ENCODE peak calls at places on chromosomes 7 and 10, in ten cellular contexts. One of them, this sample, is unnamed.

GRCh38 chr10:101816913-101817541 is 1.2 kb downstream of the OGA start:
- DNase-seq in heart left ventricle: no peak
- DNase-seq in iPS-NIHi11: no peak
- DNase-seq in SHP77: no peak
- DNase-seq in fibroblast of pulmonary artery: no peak
- DNase-seq in GM12891: no peak
- DNase-seq in non-pigmented ciliary epithelial cell: no peak
- DNase-seq in stimulated activated effector memory CD8-positive, alpha-beta T cell treated with anti-CD3 and anti-CD28 coated beads, Interleukin-12 subunit alpha, Interleukin-12 subunit beta, amount 100 ng/mL, for 72 hours: no peak
- DNase-seq in left cardiac atrium: no peak
- DNase-seq in NCI-H226: no peak
- DNase-seq in this sample: peak; percentile 52

GRCh38 chr7:105806592-105807266 is 69.7 kb downstream of the ATXN7L1 start:
- DNase-seq in non-pigmented ciliary epithelial cell: no peak
- DNase-seq in stimulated activated effector memory CD8-positive, alpha-beta T cell treated with anti-CD3 and anti-CD28 coated beads, Interleukin-12 subunit alpha, Interleukin-12 subunit beta, amount 100 ng/mL, for 72 hours: peak; percentile 80
- DNase-seq in heart left ventricle: no peak
- DNase-seq in iPS-NIHi11: no peak
- DNase-seq in SHP77: no peak
- DNase-seq in left cardiac atrium: no peak
- DNase-seq in GM12891: peak; percentile 43
- DNase-seq in fibroblast of pulmonary artery: peak; percentile 65
- DNase-seq in NCI-H226: peak; percentile 55
- DNase-seq in this sample: peak; percentile 81

GRCh38 chr10:106991084-106991483 is 173.4 kb downstream of the SORCS1 start:
- DNase-seq in stimulated activated effector memory CD8-positive, alpha-beta T cell treated with anti-CD3 and anti-CD28 coated beads, Interleukin-12 subunit alpha, Interleukin-12 subunit beta, amount 100 ng/mL, for 72 hours: no peak
- DNase-seq in non-pigmented ciliary epithelial cell: no peak
- DNase-seq in left cardiac atrium: no peak
- DNase-seq in heart left ventricle: no peak
- DNase-seq in SHP77: no peak
- DNase-seq in fibroblast of pulmonary artery: no peak
- DNase-seq in GM12891: no peak
- DNase-seq in NCI-H226: no peak
- DNase-seq in iPS-NIHi11: no peak
- DNase-seq in this sample: no peak

GRCh38 chr7:44811093-44811492 is 14.6 kb downstream of the PPIA start:
- DNase-seq in NCI-H226: peak; percentile 34
- DNase-seq in SHP77: no peak
- DNase-seq in iPS-NIHi11: no peak
- DNase-seq in fibroblast of pulmonary artery: no peak
- DNase-seq in stimulated activated effector memory CD8-positive, alpha-beta T cell treated with anti-CD3 and anti-CD28 coated beads, Interleukin-12 subunit alpha, Interleukin-12 subunit beta, amount 100 ng/mL, for 72 hours: no peak
- DNase-seq in non-pigmented ciliary epithelial cell: no peak
- DNase-seq in left cardiac atrium: no peak
- DNase-seq in GM12891: no peak
- DNase-seq in heart left ventricle: no peak
- DNase-seq in this sample: no peak

GRCh38 chr7:26060713-26061339 is 91.2 kb upstream of the NFE2L3 start:
- DNase-seq in non-pigmented ciliary epithelial cell: no peak
- DNase-seq in GM12891: no peak
- DNase-seq in heart left ventricle: no peak
- DNase-seq in SHP77: no peak
- DNase-seq in left cardiac atrium: no peak
- DNase-seq in fibroblast of pulmonary artery: peak; percentile 3
- DNase-seq in stimulated activated effector memory CD8-positive, alpha-beta T cell treated with anti-CD3 and anti-CD28 coated beads, Interleukin-12 subunit alpha, Interleukin-12 subunit beta, amount 100 ng/mL, for 72 hours: no peak
- DNase-seq in iPS-NIHi11: no peak
- DNase-seq in NCI-H226: no peak
- DNase-seq in this sample: no peak

GRCh38 chr7:116616555-116617059 is 55.4 kb upstream of the MET start:
- DNase-seq in stimulated activated effector memory CD8-positive, alpha-beta T cell treated with anti-CD3 and anti-CD28 coated beads, Interleukin-12 subunit alpha, Interleukin-12 subunit beta, amount 100 ng/mL, for 72 hours: no peak
- DNase-seq in SHP77: no peak
- DNase-seq in fibroblast of pulmonary artery: peak; percentile 77
- DNase-seq in GM12891: no peak
- DNase-seq in left cardiac atrium: no peak
- DNase-seq in non-pigmented ciliary epithelial cell: no peak
- DNase-seq in iPS-NIHi11: peak; percentile 17
- DNase-seq in NCI-H226: peak; percentile 70
- DNase-seq in heart left ventricle: no peak
- DNase-seq in this sample: no peak

GRCh38 chr7:101442426-101443070 is 79.9 kb downstream of the COL26A1 start:
- DNase-seq in non-pigmented ciliary epithelial cell: no peak
- DNase-seq in left cardiac atrium: no peak
- DNase-seq in GM12891: no peak
- DNase-seq in SHP77: no peak
- DNase-seq in fibroblast of pulmonary artery: no peak
- DNase-seq in stimulated activated effector memory CD8-positive, alpha-beta T cell treated with anti-CD3 and anti-CD28 coated beads, Interleukin-12 subunit alpha, Interleukin-12 subunit beta, amount 100 ng/mL, for 72 hours: no peak
- DNase-seq in heart left ventricle: no peak
- DNase-seq in iPS-NIHi11: no peak
- DNase-seq in NCI-H226: no peak
- DNase-seq in this sample: no peak

GRCh38 chr10:95841711-95842498 is 65.9 kb upstream of the CC2D2B start:
- DNase-seq in heart left ventricle: no peak
- DNase-seq in fibroblast of pulmonary artery: peak; percentile 87
- DNase-seq in left cardiac atrium: no peak
- DNase-seq in GM12891: no peak
- DNase-seq in SHP77: peak; percentile 58
- DNase-seq in NCI-H226: no peak
- DNase-seq in iPS-NIHi11: peak; percentile 52
- DNase-seq in non-pigmented ciliary epithelial cell: peak; percentile 30
- DNase-seq in stimulated activated effector memory CD8-positive, alpha-beta T cell treated with anti-CD3 and anti-CD28 coated beads, Interleukin-12 subunit alpha, Interleukin-12 subunit beta, amount 100 ng/mL, for 72 hours: no peak
- DNase-seq in this sample: peak; percentile 75

GRCh38 chr7:36314491-36314890 is 75.2 kb upstream of the ANLN start:
- DNase-seq in fibroblast of pulmonary artery: no peak
- DNase-seq in SHP77: no peak
- DNase-seq in heart left ventricle: no peak
- DNase-seq in GM12891: no peak
- DNase-seq in NCI-H226: no peak
- DNase-seq in stimulated activated effector memory CD8-positive, alpha-beta T cell treated with anti-CD3 and anti-CD28 coated beads, Interleukin-12 subunit alpha, Interleukin-12 subunit beta, amount 100 ng/mL, for 72 hours: no peak
- DNase-seq in left cardiac atrium: no peak
- DNase-seq in iPS-NIHi11: no peak
- DNase-seq in non-pigmented ciliary epithelial cell: no peak
- DNase-seq in this sample: no peak

GRCh38 chr10:43064331-43065075 is 12.4 kb upstream of the RET start:
- DNase-seq in SHP77: no peak
- DNase-seq in left cardiac atrium: no peak
- DNase-seq in GM12891: no peak
- DNase-seq in heart left ventricle: no peak
- DNase-seq in iPS-NIHi11: peak; percentile 44
- DNase-seq in fibroblast of pulmonary artery: no peak
- DNase-seq in NCI-H226: no peak
- DNase-seq in non-pigmented ciliary epithelial cell: no peak
- DNase-seq in stimulated activated effector memory CD8-positive, alpha-beta T cell treated with anti-CD3 and anti-CD28 coated beads, Interleukin-12 subunit alpha, Interleukin-12 subunit beta, amount 100 ng/mL, for 72 hours: no peak
- DNase-seq in this sample: no peak

GRCh38 chr7:81645435-81645834 is 124.4 kb downstream of the HGF start:
- DNase-seq in fibroblast of pulmonary artery: no peak
- DNase-seq in left cardiac atrium: no peak
- DNase-seq in heart left ventricle: no peak
- DNase-seq in stimulated activated effector memory CD8-positive, alpha-beta T cell treated with anti-CD3 and anti-CD28 coated beads, Interleukin-12 subunit alpha, Interleukin-12 subunit beta, amount 100 ng/mL, for 72 hours: no peak
- DNase-seq in NCI-H226: no peak
- DNase-seq in non-pigmented ciliary epithelial cell: no peak
- DNase-seq in SHP77: no peak
- DNase-seq in iPS-NIHi11: no peak
- DNase-seq in GM12891: no peak
- DNase-seq in this sample: no peak

GRCh38 chr7:108323305-108323832 is 132.9 kb downstream of the NRCAM start:
- DNase-seq in SHP77: no peak
- DNase-seq in left cardiac atrium: no peak
- DNase-seq in stimulated activated effector memory CD8-positive, alpha-beta T cell treated with anti-CD3 and anti-CD28 coated beads, Interleukin-12 subunit alpha, Interleukin-12 subunit beta, amount 100 ng/mL, for 72 hours: no peak
- DNase-seq in heart left ventricle: no peak
- DNase-seq in GM12891: no peak
- DNase-seq in NCI-H226: no peak
- DNase-seq in fibroblast of pulmonary artery: no peak
- DNase-seq in non-pigmented ciliary epithelial cell: no peak
- DNase-seq in iPS-NIHi11: no peak
- DNase-seq in this sample: no peak

GRCh38 chr7:70793767-70794166 is 338.2 kb upstream of the GALNT17 start:
- DNase-seq in iPS-NIHi11: no peak
- DNase-seq in left cardiac atrium: no peak
- DNase-seq in GM12891: no peak
- DNase-seq in SHP77: no peak
- DNase-seq in heart left ventricle: no peak
- DNase-seq in non-pigmented ciliary epithelial cell: no peak
- DNase-seq in fibroblast of pulmonary artery: no peak
- DNase-seq in stimulated activated effector memory CD8-positive, alpha-beta T cell treated with anti-CD3 and anti-CD28 coated beads, Interleukin-12 subunit alpha, Interleukin-12 subunit beta, amount 100 ng/mL, for 72 hours: no peak
- DNase-seq in NCI-H226: no peak
- DNase-seq in this sample: no peak

GRCh38 chr7:26474596-26474995 is 182.9 kb downstream of the SNX10 start:
- DNase-seq in left cardiac atrium: no peak
- DNase-seq in SHP77: no peak
- DNase-seq in stimulated activated effector memory CD8-positive, alpha-beta T cell treated with anti-CD3 and anti-CD28 coated beads, Interleukin-12 subunit alpha, Interleukin-12 subunit beta, amount 100 ng/mL, for 72 hours: no peak
- DNase-seq in heart left ventricle: no peak
- DNase-seq in NCI-H226: no peak
- DNase-seq in fibroblast of pulmonary artery: no peak
- DNase-seq in iPS-NIHi11: no peak
- DNase-seq in non-pigmented ciliary epithelial cell: no peak
- DNase-seq in GM12891: no peak
- DNase-seq in this sample: no peak

GRCh38 chr10:5575482-5576153 is 50.9 kb downstream of the CALML3 start:
- DNase-seq in heart left ventricle: no peak
- DNase-seq in iPS-NIHi11: no peak
- DNase-seq in non-pigmented ciliary epithelial cell: no peak
- DNase-seq in stimulated activated effector memory CD8-positive, alpha-beta T cell treated with anti-CD3 and anti-CD28 coated beads, Interleukin-12 subunit alpha, Interleukin-12 subunit beta, amount 100 ng/mL, for 72 hours: no peak
- DNase-seq in GM12891: no peak
- DNase-seq in fibroblast of pulmonary artery: peak; percentile 48
- DNase-seq in SHP77: no peak
- DNase-seq in left cardiac atrium: no peak
- DNase-seq in NCI-H226: peak; percentile 17
- DNase-seq in this sample: no peak

GRCh38 chr10:74418285-74418872 is 267.4 kb downstream of the ADK start:
- DNase-seq in stimulated activated effector memory CD8-positive, alpha-beta T cell treated with anti-CD3 and anti-CD28 coated beads, Interleukin-12 subunit alpha, Interleukin-12 subunit beta, amount 100 ng/mL, for 72 hours: no peak
- DNase-seq in GM12891: no peak
- DNase-seq in NCI-H226: no peak
- DNase-seq in heart left ventricle: no peak
- DNase-seq in left cardiac atrium: no peak
- DNase-seq in SHP77: peak; percentile 61
- DNase-seq in fibroblast of pulmonary artery: no peak
- DNase-seq in non-pigmented ciliary epithelial cell: no peak
- DNase-seq in iPS-NIHi11: peak; percentile 45
- DNase-seq in this sample: peak; percentile 89

GRCh38 chr7:6430271-6430940 is 17.3 kb downstream of the DAGLB start:
- DNase-seq in NCI-H226: no peak
- DNase-seq in left cardiac atrium: no peak
- DNase-seq in fibroblast of pulmonary artery: peak; percentile 68
- DNase-seq in non-pigmented ciliary epithelial cell: peak; percentile 18
- DNase-seq in heart left ventricle: no peak
- DNase-seq in SHP77: no peak
- DNase-seq in iPS-NIHi11: peak; percentile 70
- DNase-seq in GM12891: no peak
- DNase-seq in stimulated activated effector memory CD8-positive, alpha-beta T cell treated with anti-CD3 and anti-CD28 coated beads, Interleukin-12 subunit alpha, Interleukin-12 subunit beta, amount 100 ng/mL, for 72 hours: no peak
- DNase-seq in this sample: peak; percentile 26

GRCh38 chr7:106542550-106543220 is 118.3 kb downstream of the CCDC71L start:
- DNase-seq in NCI-H226: peak; percentile 69
- DNase-seq in GM12891: peak; percentile 28
- DNase-seq in left cardiac atrium: peak; percentile 65
- DNase-seq in iPS-NIHi11: peak; percentile 75
- DNase-seq in SHP77: peak; percentile 24
- DNase-seq in fibroblast of pulmonary artery: peak; percentile 97
- DNase-seq in non-pigmented ciliary epithelial cell: peak; percentile 81
- DNase-seq in heart left ventricle: no peak
- DNase-seq in stimulated activated effector memory CD8-positive, alpha-beta T cell treated with anti-CD3 and anti-CD28 coated beads, Interleukin-12 subunit alpha, Interleukin-12 subunit beta, amount 100 ng/mL, for 72 hours: peak; percentile 60
- DNase-seq in this sample: peak; percentile 96

GRCh38 chr7:27124096-27124978 is 6.2 kb downstream of the HOXA4 start:
- DNase-seq in NCI-H226: no peak
- DNase-seq in non-pigmented ciliary epithelial cell: no peak
- DNase-seq in left cardiac atrium: no peak
- DNase-seq in SHP77: no peak
- DNase-seq in fibroblast of pulmonary artery: peak; percentile 61
- DNase-seq in iPS-NIHi11: no peak
- DNase-seq in stimulated activated effector memory CD8-positive, alpha-beta T cell treated with anti-CD3 and anti-CD28 coated beads, Interleukin-12 subunit alpha, Interleukin-12 subunit beta, amount 100 ng/mL, for 72 hours: no peak
- DNase-seq in heart left ventricle: no peak
- DNase-seq in GM12891: no peak
- DNase-seq in this sample: no peak

GRCh38 chr7:155871211-155871610 is 58.9 kb upstream of the SHH start:
- DNase-seq in NCI-H226: no peak
- DNase-seq in left cardiac atrium: no peak
- DNase-seq in fibroblast of pulmonary artery: no peak
- DNase-seq in GM12891: no peak
- DNase-seq in SHP77: no peak
- DNase-seq in iPS-NIHi11: no peak
- DNase-seq in non-pigmented ciliary epithelial cell: no peak
- DNase-seq in stimulated activated effector memory CD8-positive, alpha-beta T cell treated with anti-CD3 and anti-CD28 coated beads, Interleukin-12 subunit alpha, Interleukin-12 subunit beta, amount 100 ng/mL, for 72 hours: no peak
- DNase-seq in heart left ventricle: no peak
- DNase-seq in this sample: no peak

GRCh38 chr7:832292-832967 is at the start of gene SUN1:
- DNase-seq in stimulated activated effector memory CD8-positive, alpha-beta T cell treated with anti-CD3 and anti-CD28 coated beads, Interleukin-12 subunit alpha, Interleukin-12 subunit beta, amount 100 ng/mL, for 72 hours: no peak
- DNase-seq in left cardiac atrium: peak; percentile 48
- DNase-seq in NCI-H226: peak; percentile 99
- DNase-seq in heart left ventricle: no peak
- DNase-seq in SHP77: peak; percentile 35
- DNase-seq in GM12891: peak; percentile 49
- DNase-seq in iPS-NIHi11: no peak
- DNase-seq in fibroblast of pulmonary artery: peak; percentile 84
- DNase-seq in non-pigmented ciliary epithelial cell: no peak
- DNase-seq in this sample: peak; percentile 98

GRCh38 chr10:86670876-86671275 is 2.6 kb downstream of the LDB3 start:
- DNase-seq in GM12891: no peak
- DNase-seq in SHP77: no peak
- DNase-seq in non-pigmented ciliary epithelial cell: no peak
- DNase-seq in heart left ventricle: peak; percentile 25
- DNase-seq in iPS-NIHi11: no peak
- DNase-seq in left cardiac atrium: no peak
- DNase-seq in fibroblast of pulmonary artery: no peak
- DNase-seq in stimulated activated effector memory CD8-positive, alpha-beta T cell treated with anti-CD3 and anti-CD28 coated beads, Interleukin-12 subunit alpha, Interleukin-12 subunit beta, amount 100 ng/mL, for 72 hours: no peak
- DNase-seq in NCI-H226: no peak
- DNase-seq in this sample: no peak

GRCh38 chr10:127563718-127564553 is 14.8 kb downstream of the NPS start:
- DNase-seq in stimulated activated effector memory CD8-positive, alpha-beta T cell treated with anti-CD3 and anti-CD28 coated beads, Interleukin-12 subunit alpha, Interleukin-12 subunit beta, amount 100 ng/mL, for 72 hours: peak; percentile 50
- DNase-seq in left cardiac atrium: peak; percentile 23
- DNase-seq in iPS-NIHi11: peak; percentile 63
- DNase-seq in heart left ventricle: no peak
- DNase-seq in non-pigmented ciliary epithelial cell: no peak
- DNase-seq in NCI-H226: no peak
- DNase-seq in fibroblast of pulmonary artery: no peak
- DNase-seq in SHP77: no peak
- DNase-seq in GM12891: peak; percentile 25
- DNase-seq in this sample: peak; percentile 40

GRCh38 chr7:142024547-142024946 is 28.9 kb downstream of the MGAM start:
- DNase-seq in fibroblast of pulmonary artery: no peak
- DNase-seq in non-pigmented ciliary epithelial cell: no peak
- DNase-seq in SHP77: no peak
- DNase-seq in GM12891: no peak
- DNase-seq in stimulated activated effector memory CD8-positive, alpha-beta T cell treated with anti-CD3 and anti-CD28 coated beads, Interleukin-12 subunit alpha, Interleukin-12 subunit beta, amount 100 ng/mL, for 72 hours: no peak
- DNase-seq in heart left ventricle: no peak
- DNase-seq in NCI-H226: peak; percentile 82
- DNase-seq in iPS-NIHi11: no peak
- DNase-seq in left cardiac atrium: no peak
- DNase-seq in this sample: no peak

GRCh38 chr7:19102884-19103283 is 14.6 kb downstream of the TWIST1 start:
- DNase-seq in GM12891: no peak
- DNase-seq in iPS-NIHi11: no peak
- DNase-seq in left cardiac atrium: no peak
- DNase-seq in stimulated activated effector memory CD8-positive, alpha-beta T cell treated with anti-CD3 and anti-CD28 coated beads, Interleukin-12 subunit alpha, Interleukin-12 subunit beta, amount 100 ng/mL, for 72 hours: no peak
- DNase-seq in non-pigmented ciliary epithelial cell: no peak
- DNase-seq in SHP77: no peak
- DNase-seq in fibroblast of pulmonary artery: no peak
- DNase-seq in NCI-H226: no peak
- DNase-seq in heart left ventricle: no peak
- DNase-seq in this sample: no peak

GRCh38 chr7:123718773-123719480 is 29.9 kb downstream of the WASL start:
- DNase-seq in GM12891: no peak
- DNase-seq in iPS-NIHi11: no peak
- DNase-seq in non-pigmented ciliary epithelial cell: no peak
- DNase-seq in left cardiac atrium: no peak
- DNase-seq in stimulated activated effector memory CD8-positive, alpha-beta T cell treated with anti-CD3 and anti-CD28 coated beads, Interleukin-12 subunit alpha, Interleukin-12 subunit beta, amount 100 ng/mL, for 72 hours: no peak
- DNase-seq in fibroblast of pulmonary artery: peak; percentile 14
- DNase-seq in SHP77: no peak
- DNase-seq in NCI-H226: no peak
- DNase-seq in heart left ventricle: no peak
- DNase-seq in this sample: no peak

GRCh38 chr7:109154748-109155147 is 585.1 kb downstream of the DNAJB9 start:
- DNase-seq in stimulated activated effector memory CD8-positive, alpha-beta T cell treated with anti-CD3 and anti-CD28 coated beads, Interleukin-12 subunit alpha, Interleukin-12 subunit beta, amount 100 ng/mL, for 72 hours: no peak
- DNase-seq in left cardiac atrium: no peak
- DNase-seq in heart left ventricle: no peak
- DNase-seq in iPS-NIHi11: no peak
- DNase-seq in SHP77: no peak
- DNase-seq in NCI-H226: no peak
- DNase-seq in non-pigmented ciliary epithelial cell: no peak
- DNase-seq in GM12891: no peak
- DNase-seq in fibroblast of pulmonary artery: no peak
- DNase-seq in this sample: no peak

GRCh38 chr7:44184221-44184873 is 4.9 kb downstream of the GCK start:
- DNase-seq in NCI-H226: peak; percentile 87
- DNase-seq in non-pigmented ciliary epithelial cell: peak; percentile 68
- DNase-seq in GM12891: no peak
- DNase-seq in fibroblast of pulmonary artery: peak; percentile 71
- DNase-seq in stimulated activated effector memory CD8-positive, alpha-beta T cell treated with anti-CD3 and anti-CD28 coated beads, Interleukin-12 subunit alpha, Interleukin-12 subunit beta, amount 100 ng/mL, for 72 hours: no peak
- DNase-seq in heart left ventricle: no peak
- DNase-seq in SHP77: no peak
- DNase-seq in left cardiac atrium: no peak
- DNase-seq in iPS-NIHi11: peak; percentile 49
- DNase-seq in this sample: peak; percentile 59

This sample was measured in lung microvascular endothelial cell.